ENCODE peak calls at places on chromosome 6, in four cellular contexts. E is psoas muscle, M is NB4, I is fibroblast of mammary gland. X is an unnamed sample.

GRCh38 chr6:166004491-166005275 is 163.0 kb downstream of the TBXT start:
- DNase-seq in M (no peak), E (no peak), I (peak; percentile 22), X (no peak)

GRCh38 chr6:44036699-44037101 is 90.6 kb downstream of the MRPL14 start:
- DNase-seq in E (no peak), M (peak; percentile 84), I (no peak), X (no peak)

GRCh38 chr6:169527306-169527705 is 174.5 kb downstream of the WDR27 start:
- DNase-seq in I (peak; percentile 74), E (no peak), M (no peak), X (no peak)

GRCh38 chr6:133610271-133610840 is 278.6 kb upstream of the TCF21 start:
- DNase-seq in I (peak; percentile 89), M (no peak), E (no peak), X (no peak)

GRCh38 chr6:8064638-8065518 is 689 bp upstream of the BLOC1S5 start:
- DNase-seq in M (peak; percentile 12), E (no peak), I (no peak), X (no peak)

GRCh38 chr6:109243863-109244825 is 138.1 kb downstream of the CD164 start:
- DNase-seq in I (no peak), M (no peak), E (no peak), X (no peak)

GRCh38 chr6:138278326-138278725 is 60.0 kb upstream of the PBOV1 start:
- DNase-seq in M (peak; percentile 16), I (peak; percentile 48), E (no peak), X (no peak)

GRCh38 chr6:118744261-118744941 is 93.0 kb upstream of the CEP85L start:
- DNase-seq in E (peak; percentile 80), M (no peak), I (peak; percentile 68), X (no peak)

GRCh38 chr6:14467591-14467990 is 350.0 kb downstream of the CD83 start:
- DNase-seq in M (no peak), E (no peak), I (peak; percentile 67), X (no peak)

GRCh38 chr6:159833997-159834601 is 34.0 kb downstream of the PNLDC1 start:
- DNase-seq in M (no peak), E (no peak), I (no peak), X (peak; percentile 64)

GRCh38 chr6:89986650-89987074 is 92.4 kb downstream of the GJA10 start:
- DNase-seq in M (no peak), I (peak; percentile 93), E (no peak), X (no peak)

GRCh38 chr6:105485456-105485855 is 82.6 kb upstream of the PREP start:
- DNase-seq in I (no peak), M (no peak), E (no peak), X (no peak)

GRCh38 chr6:22087960-22088716 is 208.7 kb downstream of the PRL start:
- DNase-seq in M (peak; percentile 11), E (no peak), I (no peak), X (no peak)

GRCh38 chr6:155354167-155354566 is 39.9 kb upstream of the TFB1M start:
- DNase-seq in M (no peak), E (no peak), I (no peak), X (no peak)

GRCh38 chr6:163414367-163415175 is at the start of gene QKI:
- DNase-seq in I (peak; percentile 69), E (peak; percentile 95), M (peak; percentile 87), X (peak; percentile 83)

GRCh38 chr6:157985378-157986155 is 3.9 kb downstream of the SYNJ2 start:
- DNase-seq in M (no peak), E (no peak), I (no peak), X (no peak)

GRCh38 chr6:148854992-148855391 is 108.2 kb downstream of the UST start:
- DNase-seq in M (no peak), I (no peak), E (no peak), X (no peak)

GRCh38 chr6:106511274-106512047 is 117.8 kb downstream of the RTN4IP1 start:
- DNase-seq in E (peak; percentile 59), I (peak; percentile 48), M (peak; percentile 66), X (no peak)

GRCh38 chr6:108591040-108591816 is 30.5 kb downstream of the FOXO3 start:
- DNase-seq in I (peak; percentile 36), M (no peak), E (no peak), X (no peak)

GRCh38 chr6:2102966-2103365 is 142.4 kb downstream of the GMDS start:
- DNase-seq in E (no peak), I (no peak), M (peak; percentile 38), X (no peak)

GRCh38 chr6:73085362-73085975 is 139.8 kb downstream of the KHDC1L start:
- DNase-seq in M (no peak), E (no peak), I (no peak), X (no peak)

GRCh38 chr6:155315516-155315871 is 1.2 kb upstream of the TFB1M start:
- DNase-seq in E (no peak), I (peak; percentile 71), M (peak; percentile 49), X (no peak)

GRCh38 chr6:157715766-157716171 is 107.3 kb upstream of the SNX9 start:
- DNase-seq in M (no peak), E (peak; percentile 85), I (peak; percentile 98), X (peak; percentile 90)

GRCh38 chr6:134706153-134706552 is 243.7 kb downstream of the ALDH8A1 start:
- DNase-seq in M (no peak), E (no peak), I (no peak), X (no peak)

GRCh38 chr6:10230533-10230932 is 184.3 kb downstream of the TFAP2A start:
- DNase-seq in I (no peak), M (no peak), E (no peak), X (no peak)

GRCh38 chr6:160279850-160280249 is 21.2 kb upstream of the SLC22A2 start:
- DNase-seq in M (no peak), E (no peak), I (peak; percentile 60), X (no peak)

GRCh38 chr6:7439243-7439642 is 49.6 kb downstream of the RIOK1 start:
- DNase-seq in I (no peak), E (no peak), M (peak; percentile 78), X (no peak)

GRCh38 chr6:154356690-154357089 is at the start of gene IPCEF1:
- DNase-seq in E (no peak), I (no peak), M (peak; percentile 71), X (no peak)

GRCh38 chr6:30013296-30013922 is 47.7 kb upstream of the POLR1H start:
- DNase-seq in E (no peak), M (peak; percentile 37), I (no peak), X (no peak)

GRCh38 chr6:131331873-131332759 is 196.8 kb downstream of the AKAP7 start:
- DNase-seq in I (no peak), M (no peak), E (no peak), X (no peak)

GRCh38 chr6:129679758-129680157 is 30.2 kb downstream of the ARHGAP18 start:
- DNase-seq in E (no peak), I (peak; percentile 54), M (no peak), X (no peak)

GRCh38 chr6:129677634-129678325 is 32.2 kb downstream of the ARHGAP18 start:
- DNase-seq in I (peak; percentile 42), E (no peak), M (no peak), X (no peak)

GRCh38 chr6:129680633-129681032 is 29.3 kb downstream of the ARHGAP18 start:
- DNase-seq in E (no peak), M (no peak), I (no peak), X (no peak)

GRCh38 chr6:129678463-129678862 is 31.5 kb downstream of the ARHGAP18 start:
- DNase-seq in M (no peak), I (no peak), E (no peak), X (no peak)

GRCh38 chr6:129679250-129679649 is 30.7 kb downstream of the ARHGAP18 start:
- DNase-seq in E (no peak), M (no peak), I (peak; percentile 81), X (no peak)
- H3K4me3 ChIP-seq in E (peak overlapping the region; percentile 54), M (no peak overlapping the region), I (no peak overlapping the region), X (no peak overlapping the region)

GRCh38 chr6:26075063-26075717 is 12.0 kb upstream of the HFE start:
- DNase-seq in E (no peak), M (no peak), I (no peak), X (no peak)

GRCh38 chr6:26067367-26067766 is 19.9 kb upstream of the HFE start:
- DNase-seq in M (no peak), E (no peak), I (no peak), X (no peak)

GRCh38 chr6:26065952-26066380 is 21.3 kb upstream of the HFE start:
- DNase-seq in I (peak; percentile 89), E (no peak), M (peak; percentile 88), X (no peak)

GRCh38 chr6:26068036-26068435 is 19.2 kb upstream of the HFE start:
- DNase-seq in I (no peak), M (no peak), E (no peak), X (no peak)

GRCh38 chr6:26071135-26071534 is 16.1 kb upstream of the HFE start:
- DNase-seq in E (no peak), I (peak; percentile 35), M (no peak), X (no peak)
- H3K4me3 ChIP-seq in E (no peak overlapping the region), I (no peak overlapping the region), M (no peak overlapping the region), X (no peak overlapping the region)

GRCh38 chr6:4383910-4384637 is 248.7 kb upstream of the ECI2 start:
- DNase-seq in E (no peak), M (no peak), I (peak; percentile 28), X (no peak)

GRCh38 chr6:4384638-4385036 is 249.3 kb upstream of the ECI2 start:
- DNase-seq in M (no peak), I (no peak), E (no peak), X (no peak)

DNA sequence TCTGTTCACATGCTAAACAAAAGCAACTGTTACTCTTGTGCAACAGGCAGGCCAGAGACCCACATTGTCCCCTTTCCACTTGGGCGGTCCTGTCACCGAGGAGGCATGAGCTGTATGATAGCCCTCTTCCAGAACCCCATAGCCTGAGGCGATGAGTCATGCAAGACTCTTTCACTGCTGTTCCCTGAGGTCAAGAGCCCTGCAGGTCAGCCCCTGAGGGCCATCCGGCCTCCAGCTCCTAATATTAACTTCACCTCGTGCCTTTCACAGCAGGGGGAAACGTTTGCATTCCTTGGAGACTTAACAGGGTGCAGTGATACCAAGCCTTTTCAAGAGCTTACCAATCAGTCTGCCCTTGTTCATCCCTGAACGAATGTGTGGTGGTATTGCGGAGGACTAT is 253.3 kb upstream of the ECI2 start:
- DNase-seq in I (no peak), M (no peak), E (no peak), X (no peak)
- H3K4me3 ChIP-seq in I (no peak overlapping the region), M (no peak overlapping the region), E (no peak overlapping the region), X (no peak overlapping the region)

GRCh38 chr6:5998741-5999687 is 7.7 kb downstream of the NRN1 start:
- DNase-seq in M (no peak), I (peak; percentile 58), E (peak; percentile 63), X (no peak)
- H3K4me3 ChIP-seq in M (no peak overlapping the region), I (peak overlapping the region; percentile 45), E (peak overlapping the region; percentile 79), X (peak overlapping the region; percentile 38)